ENCODE peak calls at places on chromosomes 12 and 14, in nine cellular contexts. E, S, T, Y, G, M, C, X and V are unnamed samples.

GRCh38 chr12:32402170-32402569 is 2.8 kb downstream of the FGD4 start:
- DNase-seq in E (no peak), S (no peak), T (no peak), Y (no peak), G (no peak), M (no peak), C (no peak), X (no peak), V (no peak)

GRCh38 chr14:102451064-102451352 is 58.6 kb downstream of the ANKRD9 start:
- DNase-seq in E (no peak), S (no peak), T (no peak), Y (no peak), G (no peak), M (no peak), C (no peak), X (no peak), V (no peak)

GRCh38 chr12:103627189-103627855 is 40.2 kb downstream of the STAB2 start:
- DNase-seq in E (no peak), S (no peak), T (no peak), Y (no peak), G (no peak), M (no peak), C (no peak), X (no peak), V (no peak)

GRCh38 chr12:33770652-33771051 is 251.6 kb upstream of the ALG10 start:
- DNase-seq in E (no peak), S (no peak), T (no peak), Y (no peak), G (no peak), M (no peak), C (no peak), X (peak; percentile 62), V (no peak)

GRCh38 chr12:110813298-110813697 is 33.5 kb upstream of the CCDC63 start:
- DNase-seq in E (no peak), S (no peak), T (no peak), Y (no peak), G (no peak), M (no peak), C (no peak), X (no peak), V (no peak)

GRCh38 chr12:18861287-18861858 is 123.5 kb downstream of the CAPZA3 start:
- DNase-seq in E (no peak), S (no peak), T (peak; percentile 56), Y (no peak), G (peak; percentile 62), M (no peak), C (peak; percentile 29), X (peak; percentile 72), V (peak; percentile 59)

GRCh38 chr12:10341892-10342509 is 34.3 kb downstream of the KLRD1 start:
- DNase-seq in E (no peak), S (no peak), T (no peak), Y (no peak), G (peak; percentile 44), M (no peak), C (no peak), X (no peak), V (peak; percentile 12)

GRCh38 chr12:109421355-109422087 is 55.6 kb downstream of the KCTD10 start:
- DNase-seq in E (no peak), S (no peak), T (no peak), Y (no peak), G (no peak), M (no peak), C (no peak), X (no peak), V (no peak)

GRCh38 chr12:5514545-5514944 is 82.6 kb downstream of the NTF3 start:
- DNase-seq in E (no peak), S (no peak), T (no peak), Y (no peak), G (no peak), M (no peak), C (no peak), X (no peak), V (no peak)

GRCh38 chr14:75631453-75631831 is 29.2 kb downstream of the ERG28 start:
- DNase-seq in E (no peak), S (no peak), T (no peak), Y (no peak), G (peak; percentile 39), M (no peak), C (no peak), X (no peak), V (no peak)

GRCh38 chr12:40566246-40566645 is 126.0 kb upstream of the CNTN1 start:
- DNase-seq in E (no peak), S (no peak), T (no peak), Y (no peak), G (no peak), M (no peak), C (no peak), X (no peak), V (no peak)

GRCh38 chr12:51951199-51951842 is at the start of gene ACVR1B:
- DNase-seq in E (peak; percentile 42), S (peak; percentile 96), T (peak; percentile 97), Y (peak; percentile 91), G (peak; percentile 93), M (peak; percentile 92), C (peak; percentile 57), X (peak; percentile 86), V (peak; percentile 73)

GRCh38 chr14:71143391-71144290 is 236.4 kb downstream of the PCNX1 start:
- DNase-seq in E (no peak), S (no peak), T (peak; percentile 73), Y (no peak), G (peak; percentile 95), M (no peak), C (peak; percentile 85), X (peak; percentile 99), V (peak; percentile 99)

GRCh38 chr12:52279683-52280318 is 5.4 kb downstream of the KRT86 start:
- DNase-seq in E (no peak), S (no peak), T (peak; percentile 9), Y (no peak), G (peak; percentile 12), M (no peak), C (no peak), X (peak; percentile 26), V (no peak)

GRCh38 chr12:56488041-56488955 is at the start of gene GLS2:
- DNase-seq in E (peak; percentile 17), S (peak; percentile 89), T (peak; percentile 80), Y (peak; percentile 81), G (peak; percentile 79), M (peak; percentile 85), C (peak; percentile 76), X (peak; percentile 84), V (peak; percentile 84)

GRCh38 chr14:89027097-89027740 is 202.8 kb downstream of the TTC8 start:
- DNase-seq in E (no peak), S (peak; percentile 79), T (peak; percentile 59), Y (peak; percentile 43), G (peak; percentile 47), M (peak; percentile 54), C (peak; percentile 21), X (peak; percentile 67), V (no peak)

GRCh38 chr14:35355981-35356839 is 48.3 kb downstream of the NFKBIA start:
- DNase-seq in E (no peak), S (no peak), T (peak; percentile 75), Y (peak; percentile 62), G (peak; percentile 83), M (no peak), C (peak; percentile 91), X (peak; percentile 53), V (peak; percentile 52)

GRCh38 chr12:572532-572899 is 90.7 kb downstream of the NINJ2 start:
- DNase-seq in E (no peak), S (no peak), T (no peak), Y (no peak), G (peak; percentile 10), M (no peak), C (peak; percentile 27), X (no peak), V (peak; percentile 56)

GRCh38 chr14:91873476-91874265 is 6.3 kb upstream of the TC2N start:
- DNase-seq in E (no peak), S (no peak), T (peak; percentile 45), Y (no peak), G (no peak), M (no peak), C (no peak), X (peak; percentile 53), V (peak; percentile 79)

GRCh38 chr14:40629144-40629543 is 977.5 kb upstream of the LRFN5 start:
- DNase-seq in E (no peak), S (no peak), T (no peak), Y (no peak), G (no peak), M (no peak), C (no peak), X (no peak), V (no peak)
- TF ChIP-seq CTCF in E (no peak), S (no peak), T (no peak), Y (no peak), G (no peak), M (no peak), C (no peak), X (no peak), V (no peak)

DNA sequence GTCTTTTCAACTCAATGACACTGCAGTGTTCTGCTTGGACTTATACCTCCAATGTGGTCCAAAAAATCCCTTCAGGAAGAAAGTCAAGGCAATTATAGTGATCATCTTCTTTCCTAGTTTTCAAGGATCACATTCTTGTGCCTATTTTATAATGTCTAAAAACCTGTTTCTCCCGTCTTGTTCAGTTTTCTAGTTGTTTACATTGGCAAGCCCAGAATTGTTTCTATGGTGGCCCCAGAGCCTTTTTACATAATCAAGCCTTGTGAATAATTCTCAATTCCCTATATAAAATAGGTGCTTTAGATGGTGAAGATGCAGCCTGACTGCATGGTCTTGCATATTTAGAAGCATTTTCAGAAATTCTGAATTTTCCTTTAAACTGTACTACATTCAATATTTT is 14.5 kb upstream of the LDHB start:
- DNase-seq in E (no peak), S (no peak), T (no peak), Y (no peak), G (no peak), M (no peak), C (no peak), X (peak; percentile 37), V (peak; percentile 66)
- TF ChIP-seq CTCF in E (no peak), S (no peak), T (no peak), Y (no peak), G (no peak), M (no peak), C (no peak), X (no peak), V (no peak)

GRCh38 chr12:123264642-123265041 is 7.0 kb downstream of the CDK2AP1 start:
- DNase-seq in E (no peak), S (no peak), T (no peak), Y (no peak), G (no peak), M (no peak), C (peak; percentile 39), X (no peak), V (no peak)
- TF ChIP-seq CTCF in E (peak; percentile 14), S (no peak), T (peak; percentile 21), Y (no peak), G (peak; percentile 21), M (no peak), C (peak; percentile 72), X (peak; percentile 38), V (no peak)

DNA sequence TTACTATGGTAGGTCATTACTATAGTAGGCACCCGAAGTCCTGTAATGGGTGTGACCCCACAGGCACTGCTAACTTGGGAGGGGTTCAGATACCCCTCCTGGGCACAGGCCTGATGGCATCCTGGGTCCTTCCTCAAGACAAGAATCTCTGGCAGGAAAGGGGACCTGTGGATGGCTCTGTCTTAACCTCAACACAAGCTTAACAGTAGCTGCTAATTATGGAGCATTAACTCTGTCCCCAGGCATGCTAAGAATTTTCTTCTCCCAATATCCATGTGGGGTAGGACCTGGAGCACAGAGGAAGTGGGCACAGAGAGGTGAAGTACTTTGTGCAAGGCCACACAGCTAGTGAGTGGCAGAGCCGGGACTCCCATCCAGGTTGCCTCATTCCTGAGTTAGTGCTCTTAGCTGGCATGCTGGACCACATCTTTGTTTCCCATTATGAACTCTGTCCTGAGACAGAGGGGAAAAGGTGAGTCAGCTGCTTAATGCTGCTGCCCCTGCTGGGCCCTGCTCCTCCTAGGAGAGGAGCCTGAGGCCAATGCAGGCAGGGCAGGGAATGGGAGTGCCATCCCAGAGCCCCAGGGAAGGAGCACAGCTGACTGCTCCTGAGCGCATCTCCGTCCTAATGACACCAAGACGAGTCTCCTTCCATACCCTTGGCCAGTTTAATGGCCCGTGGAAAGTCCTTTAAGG is 32.1 kb downstream of the GALNT16 start:
- DNase-seq in E (no peak), S (no peak), T (no peak), Y (no peak), G (no peak), M (no peak), C (no peak), X (no peak), V (no peak)
- TF ChIP-seq CTCF in E (no peak), S (no peak), T (no peak), Y (no peak), G (no peak), M (no peak), C (no peak), X (no peak), V (no peak)